ENCODE peak calls at places on chromosomes 16 and 17, in eight cellular contexts. M, U, E, W, I, D, T and A are unnamed samples.

GRCh38 chr16:81498351-81498750 is 53.7 kb downstream of the CMIP start:
- DNase-seq in D (no peak), I (no peak), M (no peak), U (no peak), T (no peak), W (no peak), E (no peak), A (no peak)

GRCh38 chr17:69913241-69914015 is 161.6 kb upstream of the KCNJ16 start:
- DNase-seq in I (no peak), W (no peak), D (no peak), M (no peak), E (no peak), U (no peak), T (no peak), A (no peak)

GRCh38 chr17:63550816-63551639 is 751 bp downstream of the DCAF7 start:
- DNase-seq in T (no peak), W (peak), I (no peak), M (no peak), E (no peak), U (peak), D (peak), A (peak)

GRCh38 chr17:78075545-78075944 is 53.0 kb downstream of the TMC6 start:
- DNase-seq in M (no peak), T (no peak), E (no peak), U (no peak), I (peak), D (no peak), W (no peak), A (no peak)

GRCh38 chr16:11672206-11673090 is 4.2 kb downstream of the SNN start:
- DNase-seq in D (no peak), M (no peak), I (no peak), U (no peak), W (no peak), T (no peak), E (no peak), A (peak)

GRCh38 chr17:56593741-56594527 is 435 bp downstream of the NOG start:
- DNase-seq in W (peak), M (no peak), T (peak), I (peak), U (peak), D (peak), E (peak), A (peak)

GRCh38 chr16:67026570-67026969 is 2.4 kb upstream of the CBFB start:
- DNase-seq in M (no peak), E (no peak), T (no peak), I (no peak), W (no peak), U (no peak), D (no peak), A (no peak)

GRCh38 chr17:7833011-7833794 is 814 bp upstream of the KDM6B start:
- DNase-seq in T (no peak), E (no peak), W (no peak), D (no peak), M (no peak), U (no peak), I (no peak), A (no peak)